ENCODE peak calls at places on chromosome 15, in five cellular contexts. R is foreskin fibroblast, H is HFF-Myc, V is astrocyte of the spinal cord, X is NB4. A is an unnamed sample.

GRCh38 chr15:68334661-68335124 is 57.1 kb downstream of the FEM1B start:
- DNase-seq in V (peak; percentile 58), X (no peak), R (no peak), H (no peak), A (peak; percentile 47)

GRCh38 chr15:99454941-99455795 is 110.6 kb upstream of the MEF2A start:
- DNase-seq in R (peak; percentile 95), V (peak; percentile 93), X (peak; percentile 39), H (peak; percentile 73), A (peak; percentile 77)

GRCh38 chr15:100211855-100212850 is 129.6 kb downstream of the ADAMTS17 start:
- DNase-seq in H (no peak), R (no peak), V (no peak), X (no peak), A (peak; percentile 9)

GRCh38 chr15:62998262-62998909 is 44.2 kb upstream of the TPM1 start:
- DNase-seq in R (no peak), V (no peak), X (no peak), H (no peak), A (no peak)

GRCh38 chr15:44082558-44083151 is 112.4 kb downstream of the FRMD5 start:
- DNase-seq in X (no peak), V (peak; percentile 33), H (no peak), R (peak; percentile 49), A (no peak)

GRCh38 chr15:75192307-75192706 is 9.4 kb upstream of the C15orf39 start:
- DNase-seq in R (no peak), V (no peak), H (no peak), X (no peak), A (no peak)

GRCh38 chr15:48861813-48862431 is 16.0 kb upstream of the EID1 start:
- DNase-seq in X (peak; percentile 79), H (peak; percentile 61), V (peak; percentile 77), R (peak; percentile 86), A (peak; percentile 70)

GRCh38 chr15:101459579-101460300 is 29.8 kb downstream of the PCSK6 start:
- DNase-seq in X (no peak), H (no peak), R (no peak), V (no peak), A (no peak)

GRCh38 chr15:80459380-80459779 is 55.2 kb downstream of the ARNT2 start:
- DNase-seq in R (no peak), V (no peak), H (no peak), X (no peak), A (no peak)

GRCh38 chr15:80455668-80456442 is 51.7 kb downstream of the ARNT2 start:
- DNase-seq in R (peak; percentile 96), H (peak; percentile 84), V (peak; percentile 90), X (peak; percentile 73), A (peak; percentile 87)

GRCh38 chr15:80455051-80455648 is 51.0 kb downstream of the ARNT2 start:
- DNase-seq in X (no peak), V (no peak), H (no peak), R (peak; percentile 26), A (no peak)

GRCh38 chr15:80456517-80457497 is 52.6 kb downstream of the ARNT2 start:
- DNase-seq in V (no peak), H (no peak), X (no peak), R (peak; percentile 66), A (no peak)

GRCh38 chr15:80457896-80458295 is 53.7 kb downstream of the ARNT2 start:
- DNase-seq in V (no peak), X (no peak), R (no peak), H (no peak), A (no peak)
- TF ChIP-seq CTCF in V (no peak), X (no peak), R (no peak), H (no peak), A (no peak)

GRCh38 chr15:70856884-70857546 is 3.1 kb upstream of the LARP6 start:
- DNase-seq in V (peak; percentile 98), R (peak; percentile 100), H (peak; percentile 91), X (no peak), A (peak; percentile 94)
- H3K4me3 ChIP-seq in V (no peak overlapping the region), R (no peak overlapping the region), H (peak overlapping the region; percentile 13), X (no peak overlapping the region), A (no peak overlapping the region)

DNA sequence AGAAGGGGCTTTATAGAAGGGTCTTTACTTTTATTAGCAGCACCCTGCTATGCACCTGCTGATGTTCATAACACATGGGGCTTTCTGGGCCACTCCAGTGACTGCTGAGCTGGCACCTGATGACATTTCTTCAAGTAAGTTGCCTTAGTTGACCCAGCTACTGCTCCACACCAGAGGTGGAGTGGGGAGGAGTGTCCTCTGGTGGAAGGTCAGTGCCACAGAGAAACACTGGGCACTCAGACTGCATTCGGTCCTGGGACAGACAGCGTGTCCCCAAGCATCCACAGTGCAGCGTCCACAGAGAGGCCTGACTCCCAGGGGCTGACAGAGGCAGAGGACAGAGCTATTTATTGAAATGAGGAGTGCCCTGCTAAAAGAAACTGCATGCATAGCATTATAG is 74.9 kb upstream of the NSMCE3 start:
- DNase-seq in X (no peak), V (no peak), R (no peak), H (no peak), A (no peak)
- TF ChIP-seq CTCF in X (no peak), V (no peak), R (no peak), H (no peak), A (no peak)

GRCh38 chr15:73050561-73051297 is 1.5 kb upstream of the NEO1 start:
- DNase-seq in R (peak; percentile 5), X (no peak), V (peak; percentile 3), H (no peak), A (no peak)
- H3K4me3 ChIP-seq in R (peak overlapping the region; percentile 58), X (no peak overlapping the region), V (peak overlapping the region; percentile 67), H (peak overlapping the region; percentile 62), A (peak overlapping the region; percentile 71)

DNA sequence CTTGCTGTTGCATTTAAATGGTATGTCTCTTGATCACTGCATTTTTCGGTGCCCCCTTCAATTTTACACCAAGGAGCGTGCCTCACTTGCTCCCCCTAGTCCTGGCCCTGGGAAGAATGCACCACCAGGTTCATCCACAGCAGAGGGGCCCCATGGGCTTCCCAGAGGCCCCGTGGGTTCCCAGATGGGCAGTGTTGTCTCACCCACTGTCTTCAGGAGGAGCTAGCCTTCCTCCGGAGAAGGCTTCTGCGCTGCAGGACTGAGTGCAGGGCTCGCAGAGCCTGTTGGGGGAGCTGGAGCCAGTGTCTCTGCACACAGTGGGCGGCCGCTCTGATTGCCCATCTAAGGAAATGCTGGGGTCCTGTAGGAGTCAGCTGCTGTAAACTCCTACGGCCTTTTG is 45.9 kb downstream of the POLR2M start:
- DNase-seq in H (no peak), V (peak; percentile 24), X (no peak), R (no peak), A (no peak)
- TF ChIP-seq CTCF in H (peak; percentile 2), V (peak; percentile 25), X (peak; percentile 13), R (peak; percentile 21), A (peak; percentile 22)

DNA sequence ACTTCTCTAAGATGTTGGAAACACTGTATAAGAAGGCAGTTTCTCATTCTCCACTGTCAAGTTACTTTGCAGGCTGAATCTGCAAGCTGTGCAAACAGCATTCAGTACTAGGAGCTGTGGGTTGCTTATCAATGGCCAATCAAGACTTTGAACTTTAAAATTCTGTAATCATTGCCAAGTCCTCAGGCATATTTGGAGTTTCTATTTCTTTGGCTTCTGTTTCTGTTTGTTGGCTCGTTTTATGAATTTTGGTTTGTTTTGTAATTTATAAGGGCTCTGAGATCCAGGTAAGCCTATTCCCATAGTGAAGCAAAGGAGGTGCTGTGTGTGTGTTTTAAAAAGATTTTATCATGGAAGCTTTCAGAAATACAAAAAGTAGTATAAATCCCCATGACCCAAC is 32.1 kb downstream of the TLNRD1 start:
- DNase-seq in X (no peak), R (no peak), V (no peak), H (no peak), A (no peak)
- H3K4me3 ChIP-seq in X (no peak overlapping the region), R (no peak overlapping the region), V (no peak overlapping the region), H (no peak overlapping the region), A (no peak overlapping the region)

DNA sequence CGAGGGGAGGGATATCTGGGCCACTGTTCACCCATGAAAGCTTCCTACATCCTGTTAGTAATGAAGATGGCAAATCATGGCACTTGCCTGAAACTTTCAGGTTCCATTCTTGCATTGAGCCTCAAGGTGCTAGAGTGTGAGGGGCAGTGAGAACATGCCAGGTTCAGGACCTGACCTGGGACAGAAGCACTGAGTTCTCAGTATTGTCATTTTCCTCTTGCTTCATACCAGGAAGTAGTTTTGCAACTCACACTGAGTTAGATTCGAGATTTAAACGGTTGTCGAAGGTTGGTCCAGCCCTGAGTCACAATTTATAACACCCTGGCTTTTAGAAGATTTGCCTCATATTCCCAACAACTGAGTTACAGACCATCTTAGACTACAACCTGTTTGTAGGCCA is 11.8 kb upstream of the MEIS2 start:
- DNase-seq in X (no peak), V (no peak), R (no peak), H (no peak), A (no peak)
- TF ChIP-seq CTCF in X (no peak), V (no peak), R (no peak), H (no peak), A (no peak)